ENCODE peak calls at places on chromosomes 13 and 19, in seven cellular contexts. One of them, this sample, is unnamed.

GRCh38 chr19:18339703-18340102 is 695 bp upstream of the PGPEP1 start:
- DNase-seq in hippocampal formation: no peak
- DNase-seq in dorsolateral prefrontal cortex: no peak
- DNase-seq in sigmoid colon: no peak
- DNase-seq in CD4-positive, alpha-beta T cell: no peak
- DNase-seq in GM10248: no peak
- DNase-seq in body of pancreas: no peak
- DNase-seq in this sample: no peak

GRCh38 chr13:71303144-71303543 is 563.9 kb downstream of the DACH1 start:
- DNase-seq in hippocampal formation: no peak
- DNase-seq in dorsolateral prefrontal cortex: no peak
- DNase-seq in sigmoid colon: no peak
- DNase-seq in CD4-positive, alpha-beta T cell: no peak
- DNase-seq in GM10248: no peak
- DNase-seq in body of pancreas: no peak
- DNase-seq in this sample: no peak

GRCh38 chr13:109862627-109863026 is 76.2 kb upstream of the IRS2 start:
- DNase-seq in hippocampal formation: no peak
- DNase-seq in dorsolateral prefrontal cortex: no peak
- DNase-seq in sigmoid colon: no peak
- DNase-seq in CD4-positive, alpha-beta T cell: no peak
- DNase-seq in GM10248: no peak
- DNase-seq in body of pancreas: no peak
- DNase-seq in this sample: no peak

GRCh38 chr13:72448082-72448481 is 279.3 kb downstream of the MZT1 start:
- DNase-seq in hippocampal formation: no peak
- DNase-seq in dorsolateral prefrontal cortex: no peak
- DNase-seq in sigmoid colon: no peak
- DNase-seq in CD4-positive, alpha-beta T cell: no peak
- DNase-seq in GM10248: no peak
- DNase-seq in body of pancreas: no peak
- DNase-seq in this sample: no peak

GRCh38 chr13:80716610-80717081 is 375.7 kb upstream of the SPRY2 start:
- DNase-seq in hippocampal formation: no peak
- DNase-seq in dorsolateral prefrontal cortex: no peak
- DNase-seq in sigmoid colon: peak
- DNase-seq in CD4-positive, alpha-beta T cell: no peak
- DNase-seq in GM10248: no peak
- DNase-seq in body of pancreas: no peak
- DNase-seq in this sample: no peak

GRCh38 chr19:12840091-12841079 is 2.1 kb downstream of the MAST1 start:
- DNase-seq in hippocampal formation: no peak
- DNase-seq in dorsolateral prefrontal cortex: peak
- DNase-seq in sigmoid colon: no peak
- DNase-seq in CD4-positive, alpha-beta T cell: no peak
- DNase-seq in GM10248: peak
- DNase-seq in body of pancreas: peak
- DNase-seq in this sample: no peak

GRCh38 chr19:12782174-12782423 is 6.7 kb upstream of the HOOK2 start:
- DNase-seq in hippocampal formation: no peak
- DNase-seq in dorsolateral prefrontal cortex: no peak
- DNase-seq in sigmoid colon: no peak
- DNase-seq in CD4-positive, alpha-beta T cell: no peak
- DNase-seq in GM10248: no peak
- DNase-seq in body of pancreas: no peak
- DNase-seq in this sample: no peak

GRCh38 chr13:107574517-107575215 is 640.7 kb downstream of the LIG4 start:
- DNase-seq in hippocampal formation: no peak
- DNase-seq in dorsolateral prefrontal cortex: no peak
- DNase-seq in sigmoid colon: no peak
- DNase-seq in CD4-positive, alpha-beta T cell: no peak
- DNase-seq in GM10248: no peak
- DNase-seq in body of pancreas: no peak
- DNase-seq in this sample: no peak

GRCh38 chr19:44609219-44609618 is 4.1 kb upstream of the IGSF23 start:
- DNase-seq in hippocampal formation: no peak
- DNase-seq in dorsolateral prefrontal cortex: no peak
- DNase-seq in sigmoid colon: no peak
- DNase-seq in CD4-positive, alpha-beta T cell: no peak
- DNase-seq in GM10248: no peak
- DNase-seq in body of pancreas: no peak
- DNase-seq in this sample: no peak

GRCh38 chr19:15120135-15121026 is 13.2 kb downstream of the SYDE1 start:
- DNase-seq in hippocampal formation: no peak
- DNase-seq in dorsolateral prefrontal cortex: no peak
- DNase-seq in sigmoid colon: peak
- DNase-seq in CD4-positive, alpha-beta T cell: no peak
- DNase-seq in GM10248: no peak
- DNase-seq in body of pancreas: no peak
- DNase-seq in this sample: no peak

GRCh38 chr19:46428278-46429141 is at the start of gene PNMA8C:
- DNase-seq in hippocampal formation: peak
- DNase-seq in dorsolateral prefrontal cortex: peak
- DNase-seq in sigmoid colon: peak
- DNase-seq in CD4-positive, alpha-beta T cell: peak
- DNase-seq in GM10248: no peak
- DNase-seq in body of pancreas: peak
- DNase-seq in this sample: peak

GRCh38 chr19:33639034-33639681 is 17.4 kb downstream of the CHST8 start:
- DNase-seq in hippocampal formation: no peak
- DNase-seq in dorsolateral prefrontal cortex: no peak
- DNase-seq in sigmoid colon: peak
- DNase-seq in CD4-positive, alpha-beta T cell: no peak
- DNase-seq in GM10248: no peak
- DNase-seq in body of pancreas: no peak
- DNase-seq in this sample: no peak

GRCh38 chr13:32264407-32264806 is 50.8 kb downstream of the ZAR1L start:
- DNase-seq in hippocampal formation: no peak
- DNase-seq in dorsolateral prefrontal cortex: no peak
- DNase-seq in sigmoid colon: peak
- DNase-seq in CD4-positive, alpha-beta T cell: no peak
- DNase-seq in GM10248: no peak
- DNase-seq in body of pancreas: peak
- DNase-seq in this sample: no peak

GRCh38 chr13:57948884-57949283 is 317.3 kb downstream of the PCDH17 start:
- DNase-seq in hippocampal formation: no peak
- DNase-seq in dorsolateral prefrontal cortex: no peak
- DNase-seq in sigmoid colon: no peak
- DNase-seq in CD4-positive, alpha-beta T cell: no peak
- DNase-seq in GM10248: no peak
- DNase-seq in body of pancreas: no peak
- DNase-seq in this sample: no peak

This sample was measured in activated gamma-delta T cell treated with anti-CD3 and anti-CD28 coated beads, Interleukin-2, amount 50 U/mL, for 16 hours.